ENCODE peak calls at places on chromosome 22, in four cellular contexts. One of them, this sample, is unnamed.

GRCh38 chr22:44413211-44413610 is 84.8 kb downstream of the RTL6 start:
- DNase-seq in right atrium auricular region: no peak
- DNase-seq in fibroblast of lung: no peak
- DNase-seq in left ventricle myocardium inferior: no peak
- DNase-seq in this sample: no peak

GRCh38 chr22:41969110-41969646 is at the start of gene SEPTIN3:
- DNase-seq in right atrium auricular region: no peak
- DNase-seq in fibroblast of lung: no peak
- DNase-seq in left ventricle myocardium inferior: no peak
- DNase-seq in this sample: no peak

GRCh38 chr22:26689553-26690301 is 32.3 kb downstream of the MIAT start:
- DNase-seq in right atrium auricular region: no peak
- DNase-seq in fibroblast of lung: no peak
- DNase-seq in left ventricle myocardium inferior: no peak
- DNase-seq in this sample: no peak

GRCh38 chr22:36328635-36329216 is 59.0 kb downstream of the MYH9 start:
- DNase-seq in right atrium auricular region: peak; percentile 91
- DNase-seq in fibroblast of lung: peak; percentile 90
- DNase-seq in left ventricle myocardium inferior: peak; percentile 63
- DNase-seq in this sample: peak; percentile 93

GRCh38 chr22:32331918-32332725 is 25.5 kb upstream of the RFPL3 start:
- DNase-seq in right atrium auricular region: peak; percentile 36
- DNase-seq in fibroblast of lung: no peak
- DNase-seq in left ventricle myocardium inferior: no peak
- DNase-seq in this sample: no peak

GRCh38 chr22:16965560-16965959 is 42.5 kb downstream of the GAB4 start:
- DNase-seq in right atrium auricular region: peak; percentile 34
- DNase-seq in fibroblast of lung: no peak
- DNase-seq in left ventricle myocardium inferior: no peak
- DNase-seq in this sample: no peak

GRCh38 chr22:39797528-39798147 is 95.9 kb downstream of the ENTHD1 start:
- DNase-seq in right atrium auricular region: no peak
- DNase-seq in fibroblast of lung: no peak
- DNase-seq in left ventricle myocardium inferior: no peak
- DNase-seq in this sample: no peak

GRCh38 chr22:19663821-19664325 is 50.4 kb upstream of the SEPTIN5 start:
- DNase-seq in right atrium auricular region: no peak
- DNase-seq in fibroblast of lung: peak; percentile 44
- DNase-seq in left ventricle myocardium inferior: peak; percentile 71
- DNase-seq in this sample: peak; percentile 73

GRCh38 chr22:29517215-29517908 is 36.2 kb downstream of the THOC5 start:
- DNase-seq in right atrium auricular region: no peak
- DNase-seq in fibroblast of lung: no peak
- DNase-seq in left ventricle myocardium inferior: peak; percentile 26
- DNase-seq in this sample: no peak

GRCh38 chr22:39205344-39206021 is 39.3 kb downstream of the PDGFB start:
- DNase-seq in right atrium auricular region: no peak
- DNase-seq in fibroblast of lung: peak; percentile 67
- DNase-seq in left ventricle myocardium inferior: no peak
- DNase-seq in this sample: peak; percentile 75

GRCh38 chr22:29580200-29580810 is 608 bp downstream of the NIPSNAP1 start:
- DNase-seq in right atrium auricular region: no peak
- DNase-seq in fibroblast of lung: no peak
- DNase-seq in left ventricle myocardium inferior: no peak
- DNase-seq in this sample: no peak

GRCh38 chr22:45397806-45398205 is 15.6 kb downstream of the SMC1B start:
- DNase-seq in right atrium auricular region: no peak
- DNase-seq in fibroblast of lung: no peak
- DNase-seq in left ventricle myocardium inferior: no peak
- DNase-seq in this sample: no peak

GRCh38 chr22:41524809-41525449 is 19.3 kb downstream of the POLR3H start:
- DNase-seq in right atrium auricular region: no peak
- DNase-seq in fibroblast of lung: no peak
- DNase-seq in left ventricle myocardium inferior: no peak
- DNase-seq in this sample: peak; percentile 59

GRCh38 chr22:43876866-43877509 is 14.7 kb upstream of the SULT4A1 start:
- DNase-seq in right atrium auricular region: no peak
- DNase-seq in fibroblast of lung: no peak
- DNase-seq in left ventricle myocardium inferior: no peak
- DNase-seq in this sample: no peak

GRCh38 chr22:27022256-27022655 is 364.9 kb downstream of the MIAT start:
- DNase-seq in right atrium auricular region: no peak
- DNase-seq in fibroblast of lung: no peak
- DNase-seq in left ventricle myocardium inferior: no peak
- DNase-seq in this sample: no peak

GRCh38 chr22:29152045-29152380 is 53.7 kb upstream of the EMID1 start:
- DNase-seq in right atrium auricular region: no peak
- DNase-seq in fibroblast of lung: no peak
- DNase-seq in left ventricle myocardium inferior: no peak
- DNase-seq in this sample: no peak

GRCh38 chr22:29840498-29840897 is 2.4 kb upstream of the ASCC2 start:
- DNase-seq in right atrium auricular region: no peak
- DNase-seq in fibroblast of lung: no peak
- DNase-seq in left ventricle myocardium inferior: no peak
- DNase-seq in this sample: no peak

GRCh38 chr22:27802389-27803079 is 978 bp upstream of the MN1 start:
- DNase-seq in right atrium auricular region: no peak
- DNase-seq in fibroblast of lung: no peak
- DNase-seq in left ventricle myocardium inferior: no peak
- DNase-seq in this sample: no peak

GRCh38 chr22:29243874-29244446 is 23.8 kb downstream of the RHBDD3 start:
- DNase-seq in right atrium auricular region: no peak
- DNase-seq in fibroblast of lung: no peak
- DNase-seq in left ventricle myocardium inferior: no peak
- DNase-seq in this sample: no peak

GRCh38 chr22:45319319-45319675 is 9.6 kb downstream of the FAM118A start:
- DNase-seq in right atrium auricular region: no peak
- DNase-seq in fibroblast of lung: peak; percentile 91
- DNase-seq in left ventricle myocardium inferior: peak; percentile 45
- DNase-seq in this sample: peak; percentile 62

GRCh38 chr22:20211997-20212753 is 55.9 kb downstream of the RTN4R start:
- DNase-seq in right atrium auricular region: no peak
- DNase-seq in fibroblast of lung: peak; percentile 37
- DNase-seq in left ventricle myocardium inferior: peak; percentile 76
- DNase-seq in this sample: peak; percentile 55

GRCh38 chr22:41223535-41223934 is 17.2 kb downstream of the CHADL start:
- DNase-seq in right atrium auricular region: no peak
- DNase-seq in fibroblast of lung: no peak
- DNase-seq in left ventricle myocardium inferior: no peak
- DNase-seq in this sample: no peak

GRCh38 chr22:26514419-26515161 is 2.3 kb upstream of the TFIP11 start:
- DNase-seq in right atrium auricular region: no peak
- DNase-seq in fibroblast of lung: no peak
- DNase-seq in left ventricle myocardium inferior: no peak
- DNase-seq in this sample: no peak

GRCh38 chr22:19739911-19740449 is 16.6 kb downstream of the GP1BB start:
- DNase-seq in right atrium auricular region: no peak
- DNase-seq in fibroblast of lung: no peak
- DNase-seq in left ventricle myocardium inferior: no peak
- DNase-seq in this sample: no peak

GRCh38 chr22:44107341-44107740 is 73.4 kb upstream of the PARVG start:
- DNase-seq in right atrium auricular region: no peak
- DNase-seq in fibroblast of lung: no peak
- DNase-seq in left ventricle myocardium inferior: no peak
- DNase-seq in this sample: no peak

GRCh38 chr22:32218470-32218869 is 13.6 kb upstream of the RFPL2 start:
- DNase-seq in right atrium auricular region: no peak
- DNase-seq in fibroblast of lung: no peak
- DNase-seq in left ventricle myocardium inferior: no peak
- DNase-seq in this sample: no peak

GRCh38 chr22:39241632-39242388 is 3.0 kb downstream of the PDGFB start:
- DNase-seq in right atrium auricular region: no peak
- DNase-seq in fibroblast of lung: no peak
- DNase-seq in left ventricle myocardium inferior: no peak
- DNase-seq in this sample: no peak

GRCh38 chr22:40578171-40578570 is 58.3 kb downstream of the MRTFA start:
- DNase-seq in right atrium auricular region: no peak
- DNase-seq in fibroblast of lung: no peak
- DNase-seq in left ventricle myocardium inferior: no peak
- DNase-seq in this sample: no peak

GRCh38 chr22:28882878-28883656 is at the start of gene ZNRF3:
- DNase-seq in right atrium auricular region: peak; percentile 93
- DNase-seq in fibroblast of lung: peak; percentile 95
- DNase-seq in left ventricle myocardium inferior: peak; percentile 92
- DNase-seq in this sample: peak; percentile 89

GRCh38 chr22:44256085-44256484 is 56.7 kb downstream of the SHISAL1 start:
- DNase-seq in right atrium auricular region: no peak
- DNase-seq in fibroblast of lung: no peak
- DNase-seq in left ventricle myocardium inferior: no peak
- DNase-seq in this sample: no peak

GRCh38 chr22:33111491-33111890 is 53.3 kb upstream of the SYN3 start:
- DNase-seq in right atrium auricular region: no peak
- DNase-seq in fibroblast of lung: no peak
- DNase-seq in left ventricle myocardium inferior: no peak
- DNase-seq in this sample: no peak

DNA sequence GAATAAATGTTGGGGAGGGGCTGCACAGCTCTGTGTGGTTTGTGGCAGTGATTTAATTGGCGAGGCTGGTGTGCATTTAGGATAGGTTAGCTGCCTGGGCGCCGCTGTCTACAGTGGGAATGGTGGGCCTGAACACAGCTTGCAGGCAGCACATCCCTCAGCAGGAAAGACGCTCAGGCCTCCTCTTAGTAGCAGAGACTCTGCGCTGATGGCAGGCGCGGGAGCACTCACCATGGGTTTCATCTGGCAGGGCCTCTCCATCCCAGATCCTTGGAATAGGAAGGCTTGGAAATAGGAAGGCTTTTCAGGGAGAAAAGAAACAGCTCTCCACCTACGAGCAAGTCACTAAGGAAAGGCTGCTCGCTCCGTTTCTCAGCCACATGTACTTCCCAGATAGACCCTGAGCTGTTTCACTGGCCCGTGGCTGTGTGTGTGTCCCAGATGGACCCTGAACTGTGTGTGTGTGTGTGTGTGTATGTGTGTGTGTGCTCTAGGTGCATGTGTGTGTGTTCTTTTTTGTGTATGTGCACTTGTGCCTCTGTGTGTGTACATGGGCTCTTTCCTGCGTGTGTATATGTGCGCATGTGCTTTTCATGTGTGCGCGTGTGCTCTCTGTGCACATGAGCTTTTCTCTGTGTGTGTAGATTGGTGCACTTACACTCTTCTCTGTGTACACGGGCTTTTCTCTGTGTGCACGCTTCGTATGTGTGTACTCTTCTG is 144.0 kb downstream of the TBC1D22A start:
- DNase-seq in right atrium auricular region: no peak
- DNase-seq in fibroblast of lung: no peak
- DNase-seq in left ventricle myocardium inferior: no peak
- DNase-seq in this sample: no peak
- H3K4me3 ChIP-seq in right atrium auricular region: no peak overlapping the region
- H3K4me3 ChIP-seq in fibroblast of lung: no peak overlapping the region
- H3K4me3 ChIP-seq in left ventricle myocardium inferior: no peak overlapping the region
- H3K4me3 ChIP-seq in this sample: no peak overlapping the region

GRCh38 chr22:37661160-37661924 is 2.8 kb downstream of the PDXP start:
- DNase-seq in right atrium auricular region: no peak
- DNase-seq in fibroblast of lung: peak; percentile 76
- DNase-seq in left ventricle myocardium inferior: no peak
- DNase-seq in this sample: peak; percentile 76
- H3K4me3 ChIP-seq in right atrium auricular region: no peak overlapping the region
- H3K4me3 ChIP-seq in fibroblast of lung: no peak overlapping the region
- H3K4me3 ChIP-seq in left ventricle myocardium inferior: peak overlapping the region; percentile 6
- H3K4me3 ChIP-seq in this sample: no peak overlapping the region

DNA sequence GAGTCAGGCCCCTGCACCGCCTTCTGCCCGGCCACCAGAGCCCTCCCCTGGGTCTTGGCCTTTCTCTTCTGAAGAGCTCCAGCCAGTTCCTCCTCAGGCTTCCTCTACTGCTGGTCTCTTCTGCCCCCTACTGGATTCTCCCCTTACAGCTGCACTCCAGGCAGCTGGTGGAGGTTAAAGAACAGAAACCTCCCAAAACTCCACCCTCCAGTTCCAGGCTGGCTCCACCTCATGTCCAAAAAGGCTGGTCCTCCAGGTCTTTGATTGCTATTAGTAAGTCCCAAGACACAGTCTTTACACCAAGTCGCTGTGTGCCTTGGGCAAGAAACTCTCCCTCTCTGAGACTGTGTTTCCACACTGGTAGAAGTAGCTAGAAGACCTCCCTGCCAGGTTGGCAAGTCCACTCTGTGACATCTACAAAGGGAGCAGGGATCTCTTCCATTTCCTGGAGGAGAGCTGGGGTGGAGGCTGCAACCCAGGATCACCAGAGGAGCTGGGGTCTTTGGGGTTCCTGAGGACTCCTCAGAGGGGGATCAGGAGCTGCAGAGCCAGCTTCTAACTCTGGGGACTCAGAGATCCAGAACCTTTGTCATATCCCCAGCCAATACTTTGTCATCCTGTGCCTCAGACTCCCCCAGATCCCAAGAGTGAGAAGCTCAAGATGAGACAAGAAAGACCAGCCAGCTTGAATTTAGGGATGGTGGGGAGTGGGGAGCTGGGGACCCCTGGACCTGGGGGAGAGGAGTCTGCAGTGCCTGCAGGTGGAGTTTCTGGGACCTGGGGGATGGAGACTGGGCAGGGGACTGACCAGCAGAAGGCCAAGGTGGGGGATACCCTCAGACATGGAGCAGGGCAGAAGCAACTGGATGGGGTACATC is 3.4 kb upstream of the IGLL5 start:
- DNase-seq in right atrium auricular region: peak; percentile 58
- DNase-seq in fibroblast of lung: peak; percentile 64
- DNase-seq in left ventricle myocardium inferior: peak; percentile 37
- DNase-seq in this sample: peak; percentile 70
- H3K4me3 ChIP-seq in right atrium auricular region: no peak overlapping the region
- H3K4me3 ChIP-seq in fibroblast of lung: no peak overlapping the region
- H3K4me3 ChIP-seq in left ventricle myocardium inferior: no peak overlapping the region
- H3K4me3 ChIP-seq in this sample: no peak overlapping the region

GRCh38 chr22:49725516-49725915 is 102.2 kb downstream of the BRD1 start:
- DNase-seq in right atrium auricular region: peak; percentile 28
- DNase-seq in fibroblast of lung: no peak
- DNase-seq in left ventricle myocardium inferior: no peak
- DNase-seq in this sample: no peak

GRCh38 chr22:49723478-49724029 is 104.1 kb downstream of the BRD1 start:
- DNase-seq in right atrium auricular region: peak; percentile 57
- DNase-seq in fibroblast of lung: no peak
- DNase-seq in left ventricle myocardium inferior: no peak
- DNase-seq in this sample: no peak

GRCh38 chr22:49724030-49724892 is 103.4 kb downstream of the BRD1 start:
- DNase-seq in right atrium auricular region: peak; percentile 38
- DNase-seq in fibroblast of lung: no peak
- DNase-seq in left ventricle myocardium inferior: no peak
- DNase-seq in this sample: no peak

GRCh38 chr22:49726022-49726681 is 101.5 kb downstream of the BRD1 start:
- DNase-seq in right atrium auricular region: no peak
- DNase-seq in fibroblast of lung: no peak
- DNase-seq in left ventricle myocardium inferior: no peak
- DNase-seq in this sample: no peak

DNA sequence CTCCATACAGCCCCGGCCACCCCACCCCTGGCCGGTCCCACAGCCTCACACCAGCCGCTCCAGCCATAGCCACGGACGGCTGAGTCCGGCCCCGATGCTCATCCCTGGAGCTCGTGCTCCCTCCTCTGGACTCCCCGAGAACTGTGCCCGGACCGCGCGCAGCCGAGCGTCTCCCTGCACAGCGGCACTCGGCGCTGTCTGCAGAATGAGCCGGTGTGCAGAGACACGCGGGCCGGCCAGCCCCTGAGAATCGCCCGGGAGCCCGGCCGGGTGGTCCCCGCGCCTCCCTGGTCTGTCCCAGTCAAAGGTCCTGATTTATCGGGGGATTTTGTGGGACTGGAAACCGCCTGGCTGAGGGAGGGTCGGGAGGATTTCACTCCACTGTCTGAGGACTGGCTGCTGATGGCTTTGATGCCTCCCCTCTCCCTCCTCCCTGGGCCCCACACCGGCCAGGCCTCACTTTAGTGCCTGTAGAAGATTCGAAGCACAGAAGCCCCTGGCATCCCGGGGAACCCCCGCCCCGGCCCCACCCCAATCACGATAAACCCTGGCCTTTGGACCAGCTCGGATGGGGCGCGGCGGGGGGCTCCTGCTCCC is 102.7 kb downstream of the BRD1 start:
- DNase-seq in right atrium auricular region: peak; percentile 57
- DNase-seq in fibroblast of lung: peak; percentile 12
- DNase-seq in left ventricle myocardium inferior: peak; percentile 46
- DNase-seq in this sample: peak; percentile 11
- H3K4me3 ChIP-seq in right atrium auricular region: no peak overlapping the region
- H3K4me3 ChIP-seq in fibroblast of lung: no peak overlapping the region
- H3K4me3 ChIP-seq in left ventricle myocardium inferior: peak overlapping the region; percentile 60
- H3K4me3 ChIP-seq in this sample: no peak overlapping the region